ENCODE peak calls at places on chromosomes 7 and 10, in nine cellular contexts. One of them, this sample, is unnamed.

GRCh38 chr10:86753056-86753455 is 3.4 kb upstream of the BMPR1A start:
- DNase-seq in mesothelial cell of epicardium: no peak
- DNase-seq in HCT116: no peak
- DNase-seq in GM03348: no peak
- DNase-seq in effector memory CD4-positive, alpha-beta T cell: no peak
- DNase-seq in NCI-H146: no peak
- DNase-seq in activated CD4-positive, alpha-beta T cell treated with anti-CD3 and anti-CD28 coated beads, Interleukin-2, amount 50 U/mL, for 4 hours: no peak
- DNase-seq in endothelial cell: no peak
- DNase-seq in T-helper 17 cell: no peak
- DNase-seq in this sample: no peak

GRCh38 chr7:128915841-128916642 is 5.5 kb upstream of the KCP start:
- DNase-seq in mesothelial cell of epicardium: no peak
- DNase-seq in HCT116: no peak
- DNase-seq in GM03348: no peak
- DNase-seq in effector memory CD4-positive, alpha-beta T cell: no peak
- DNase-seq in NCI-H146: no peak
- DNase-seq in activated CD4-positive, alpha-beta T cell treated with anti-CD3 and anti-CD28 coated beads, Interleukin-2, amount 50 U/mL, for 4 hours: no peak
- DNase-seq in endothelial cell: no peak
- DNase-seq in T-helper 17 cell: no peak
- DNase-seq in this sample: no peak

GRCh38 chr10:131586958-131587357 is 275.4 kb upstream of the TCERG1L start:
- DNase-seq in mesothelial cell of epicardium: no peak
- DNase-seq in HCT116: no peak
- DNase-seq in GM03348: no peak
- DNase-seq in effector memory CD4-positive, alpha-beta T cell: no peak
- DNase-seq in NCI-H146: no peak
- DNase-seq in activated CD4-positive, alpha-beta T cell treated with anti-CD3 and anti-CD28 coated beads, Interleukin-2, amount 50 U/mL, for 4 hours: no peak
- DNase-seq in endothelial cell: no peak
- DNase-seq in T-helper 17 cell: no peak
- DNase-seq in this sample: no peak

GRCh38 chr7:66847879-66848810 is 72.9 kb upstream of the TMEM248 start:
- DNase-seq in mesothelial cell of epicardium: no peak
- DNase-seq in HCT116: no peak
- DNase-seq in GM03348: peak
- DNase-seq in effector memory CD4-positive, alpha-beta T cell: no peak
- DNase-seq in NCI-H146: peak
- DNase-seq in activated CD4-positive, alpha-beta T cell treated with anti-CD3 and anti-CD28 coated beads, Interleukin-2, amount 50 U/mL, for 4 hours: no peak
- DNase-seq in endothelial cell: no peak
- DNase-seq in T-helper 17 cell: no peak
- DNase-seq in this sample: no peak

GRCh38 chr7:107118109-107118900 is 50.5 kb upstream of the HBP1 start:
- DNase-seq in mesothelial cell of epicardium: no peak
- DNase-seq in HCT116: no peak
- DNase-seq in GM03348: no peak
- DNase-seq in effector memory CD4-positive, alpha-beta T cell: no peak
- DNase-seq in NCI-H146: no peak
- DNase-seq in activated CD4-positive, alpha-beta T cell treated with anti-CD3 and anti-CD28 coated beads, Interleukin-2, amount 50 U/mL, for 4 hours: no peak
- DNase-seq in endothelial cell: no peak
- DNase-seq in T-helper 17 cell: no peak
- DNase-seq in this sample: no peak

GRCh38 chr7:48118041-48118440 is 29.0 kb downstream of the UPP1 start:
- DNase-seq in mesothelial cell of epicardium: no peak
- DNase-seq in HCT116: no peak
- DNase-seq in GM03348: no peak
- DNase-seq in effector memory CD4-positive, alpha-beta T cell: no peak
- DNase-seq in NCI-H146: no peak
- DNase-seq in activated CD4-positive, alpha-beta T cell treated with anti-CD3 and anti-CD28 coated beads, Interleukin-2, amount 50 U/mL, for 4 hours: no peak
- DNase-seq in endothelial cell: no peak
- DNase-seq in T-helper 17 cell: no peak
- DNase-seq in this sample: no peak

GRCh38 chr10:110610308-110610774 is 33.8 kb upstream of the RBM20 start:
- DNase-seq in mesothelial cell of epicardium: no peak
- DNase-seq in HCT116: peak
- DNase-seq in GM03348: peak
- DNase-seq in effector memory CD4-positive, alpha-beta T cell: peak
- DNase-seq in NCI-H146: peak
- DNase-seq in activated CD4-positive, alpha-beta T cell treated with anti-CD3 and anti-CD28 coated beads, Interleukin-2, amount 50 U/mL, for 4 hours: peak
- DNase-seq in endothelial cell: peak
- DNase-seq in T-helper 17 cell: no peak
- DNase-seq in this sample: no peak

GRCh38 chr7:90266808-90267207 is 21.8 kb downstream of the CFAP69 start:
- DNase-seq in mesothelial cell of epicardium: no peak
- DNase-seq in HCT116: no peak
- DNase-seq in GM03348: peak
- DNase-seq in effector memory CD4-positive, alpha-beta T cell: no peak
- DNase-seq in NCI-H146: no peak
- DNase-seq in activated CD4-positive, alpha-beta T cell treated with anti-CD3 and anti-CD28 coated beads, Interleukin-2, amount 50 U/mL, for 4 hours: no peak
- DNase-seq in endothelial cell: no peak
- DNase-seq in T-helper 17 cell: no peak
- DNase-seq in this sample: no peak

GRCh38 chr7:84083846-84084245 is 110.7 kb downstream of the SEMA3A start:
- DNase-seq in mesothelial cell of epicardium: no peak
- DNase-seq in HCT116: no peak
- DNase-seq in GM03348: no peak
- DNase-seq in effector memory CD4-positive, alpha-beta T cell: no peak
- DNase-seq in NCI-H146: no peak
- DNase-seq in activated CD4-positive, alpha-beta T cell treated with anti-CD3 and anti-CD28 coated beads, Interleukin-2, amount 50 U/mL, for 4 hours: no peak
- DNase-seq in endothelial cell: no peak
- DNase-seq in T-helper 17 cell: no peak
- DNase-seq in this sample: no peak

GRCh38 chr7:103025341-103025740 is 49.3 kb downstream of the FBXL13 start:
- DNase-seq in mesothelial cell of epicardium: no peak
- DNase-seq in HCT116: no peak
- DNase-seq in GM03348: no peak
- DNase-seq in effector memory CD4-positive, alpha-beta T cell: no peak
- DNase-seq in NCI-H146: no peak
- DNase-seq in activated CD4-positive, alpha-beta T cell treated with anti-CD3 and anti-CD28 coated beads, Interleukin-2, amount 50 U/mL, for 4 hours: no peak
- DNase-seq in endothelial cell: no peak
- DNase-seq in T-helper 17 cell: no peak
- DNase-seq in this sample: no peak

GRCh38 chr7:37117261-37117660 is 331.4 kb downstream of the ELMO1 start:
- DNase-seq in mesothelial cell of epicardium: no peak
- DNase-seq in HCT116: no peak
- DNase-seq in GM03348: no peak
- DNase-seq in effector memory CD4-positive, alpha-beta T cell: no peak
- DNase-seq in NCI-H146: no peak
- DNase-seq in activated CD4-positive, alpha-beta T cell treated with anti-CD3 and anti-CD28 coated beads, Interleukin-2, amount 50 U/mL, for 4 hours: no peak
- DNase-seq in endothelial cell: no peak
- DNase-seq in T-helper 17 cell: no peak
- DNase-seq in this sample: no peak

GRCh38 chr7:31077484-31078362 is 25.6 kb downstream of the ADCYAP1R1 start:
- DNase-seq in mesothelial cell of epicardium: no peak
- DNase-seq in HCT116: no peak
- DNase-seq in GM03348: no peak
- DNase-seq in effector memory CD4-positive, alpha-beta T cell: no peak
- DNase-seq in NCI-H146: no peak
- DNase-seq in activated CD4-positive, alpha-beta T cell treated with anti-CD3 and anti-CD28 coated beads, Interleukin-2, amount 50 U/mL, for 4 hours: no peak
- DNase-seq in endothelial cell: no peak
- DNase-seq in T-helper 17 cell: no peak
- DNase-seq in this sample: no peak

GRCh38 chr7:47479821-47480575 is 101.9 kb downstream of the TNS3 start:
- DNase-seq in mesothelial cell of epicardium: no peak
- DNase-seq in HCT116: no peak
- DNase-seq in GM03348: no peak
- DNase-seq in effector memory CD4-positive, alpha-beta T cell: no peak
- DNase-seq in NCI-H146: peak
- DNase-seq in activated CD4-positive, alpha-beta T cell treated with anti-CD3 and anti-CD28 coated beads, Interleukin-2, amount 50 U/mL, for 4 hours: no peak
- DNase-seq in endothelial cell: no peak
- DNase-seq in T-helper 17 cell: no peak
- DNase-seq in this sample: no peak

GRCh38 chr7:157271991-157272324 is 64.8 kb upstream of the DNAJB6 start:
- DNase-seq in mesothelial cell of epicardium: no peak
- DNase-seq in HCT116: no peak
- DNase-seq in GM03348: peak
- DNase-seq in effector memory CD4-positive, alpha-beta T cell: no peak
- DNase-seq in NCI-H146: no peak
- DNase-seq in activated CD4-positive, alpha-beta T cell treated with anti-CD3 and anti-CD28 coated beads, Interleukin-2, amount 50 U/mL, for 4 hours: no peak
- DNase-seq in endothelial cell: no peak
- DNase-seq in T-helper 17 cell: no peak
- DNase-seq in this sample: peak

GRCh38 chr7:117041822-117042221 is 88.5 kb downstream of the ST7 start:
- DNase-seq in mesothelial cell of epicardium: no peak
- DNase-seq in HCT116: no peak
- DNase-seq in GM03348: no peak
- DNase-seq in effector memory CD4-positive, alpha-beta T cell: no peak
- DNase-seq in NCI-H146: no peak
- DNase-seq in activated CD4-positive, alpha-beta T cell treated with anti-CD3 and anti-CD28 coated beads, Interleukin-2, amount 50 U/mL, for 4 hours: no peak
- DNase-seq in endothelial cell: no peak
- DNase-seq in T-helper 17 cell: no peak
- DNase-seq in this sample: no peak

GRCh38 chr7:122984021-122984420 is 11.5 kb downstream of the TAS2R16 start:
- DNase-seq in mesothelial cell of epicardium: no peak
- DNase-seq in HCT116: no peak
- DNase-seq in GM03348: no peak
- DNase-seq in effector memory CD4-positive, alpha-beta T cell: no peak
- DNase-seq in NCI-H146: no peak
- DNase-seq in activated CD4-positive, alpha-beta T cell treated with anti-CD3 and anti-CD28 coated beads, Interleukin-2, amount 50 U/mL, for 4 hours: no peak
- DNase-seq in endothelial cell: no peak
- DNase-seq in T-helper 17 cell: no peak
- DNase-seq in this sample: no peak

GRCh38 chr7:110944966-110945644 is 145.8 kb upstream of the LRRN3 start:
- DNase-seq in mesothelial cell of epicardium: no peak
- DNase-seq in HCT116: no peak
- DNase-seq in GM03348: no peak
- DNase-seq in effector memory CD4-positive, alpha-beta T cell: no peak
- DNase-seq in NCI-H146: no peak
- DNase-seq in activated CD4-positive, alpha-beta T cell treated with anti-CD3 and anti-CD28 coated beads, Interleukin-2, amount 50 U/mL, for 4 hours: no peak
- DNase-seq in endothelial cell: no peak
- DNase-seq in T-helper 17 cell: no peak
- DNase-seq in this sample: no peak

GRCh38 chr10:131204406-131205152 is 106.9 kb downstream of the TCERG1L start:
- DNase-seq in mesothelial cell of epicardium: no peak
- DNase-seq in HCT116: no peak
- DNase-seq in GM03348: no peak
- DNase-seq in effector memory CD4-positive, alpha-beta T cell: no peak
- DNase-seq in NCI-H146: no peak
- DNase-seq in activated CD4-positive, alpha-beta T cell treated with anti-CD3 and anti-CD28 coated beads, Interleukin-2, amount 50 U/mL, for 4 hours: no peak
- DNase-seq in endothelial cell: no peak
- DNase-seq in T-helper 17 cell: no peak
- DNase-seq in this sample: peak

GRCh38 chr7:27130540-27131389 is at the start of gene HOXA4:
- DNase-seq in mesothelial cell of epicardium: peak
- DNase-seq in HCT116: no peak
- DNase-seq in GM03348: peak
- DNase-seq in effector memory CD4-positive, alpha-beta T cell: peak
- DNase-seq in NCI-H146: no peak
- DNase-seq in activated CD4-positive, alpha-beta T cell treated with anti-CD3 and anti-CD28 coated beads, Interleukin-2, amount 50 U/mL, for 4 hours: peak
- DNase-seq in endothelial cell: peak
- DNase-seq in T-helper 17 cell: peak
- DNase-seq in this sample: peak

GRCh38 chr7:95861041-95861440 is 88.7 kb downstream of the DYNC1I1 start:
- DNase-seq in mesothelial cell of epicardium: no peak
- DNase-seq in HCT116: no peak
- DNase-seq in GM03348: peak
- DNase-seq in effector memory CD4-positive, alpha-beta T cell: no peak
- DNase-seq in NCI-H146: no peak
- DNase-seq in activated CD4-positive, alpha-beta T cell treated with anti-CD3 and anti-CD28 coated beads, Interleukin-2, amount 50 U/mL, for 4 hours: no peak
- DNase-seq in endothelial cell: no peak
- DNase-seq in T-helper 17 cell: no peak
- DNase-seq in this sample: no peak

GRCh38 chr10:74706966-74707365 is 119.4 kb upstream of the KAT6B start:
- DNase-seq in mesothelial cell of epicardium: no peak
- DNase-seq in HCT116: no peak
- DNase-seq in GM03348: no peak
- DNase-seq in effector memory CD4-positive, alpha-beta T cell: no peak
- DNase-seq in NCI-H146: no peak
- DNase-seq in activated CD4-positive, alpha-beta T cell treated with anti-CD3 and anti-CD28 coated beads, Interleukin-2, amount 50 U/mL, for 4 hours: no peak
- DNase-seq in endothelial cell: no peak
- DNase-seq in T-helper 17 cell: no peak
- DNase-seq in this sample: no peak

GRCh38 chr7:40298421-40298820 is 163.6 kb downstream of the SUGCT start:
- DNase-seq in mesothelial cell of epicardium: no peak
- DNase-seq in HCT116: no peak
- DNase-seq in GM03348: peak
- DNase-seq in effector memory CD4-positive, alpha-beta T cell: no peak
- DNase-seq in NCI-H146: no peak
- DNase-seq in activated CD4-positive, alpha-beta T cell treated with anti-CD3 and anti-CD28 coated beads, Interleukin-2, amount 50 U/mL, for 4 hours: no peak
- DNase-seq in endothelial cell: no peak
- DNase-seq in T-helper 17 cell: no peak
- DNase-seq in this sample: no peak

GRCh38 chr10:49286686-49287085 is 12.3 kb upstream of the C10orf71 start:
- DNase-seq in mesothelial cell of epicardium: no peak
- DNase-seq in HCT116: no peak
- DNase-seq in GM03348: no peak
- DNase-seq in effector memory CD4-positive, alpha-beta T cell: no peak
- DNase-seq in NCI-H146: no peak
- DNase-seq in activated CD4-positive, alpha-beta T cell treated with anti-CD3 and anti-CD28 coated beads, Interleukin-2, amount 50 U/mL, for 4 hours: no peak
- DNase-seq in endothelial cell: no peak
- DNase-seq in T-helper 17 cell: no peak
- DNase-seq in this sample: peak

GRCh38 chr10:62373639-62373994 is 552 bp upstream of the ZNF365 start:
- DNase-seq in mesothelial cell of epicardium: no peak
- DNase-seq in HCT116: no peak
- DNase-seq in GM03348: no peak
- DNase-seq in effector memory CD4-positive, alpha-beta T cell: no peak
- DNase-seq in NCI-H146: no peak
- DNase-seq in activated CD4-positive, alpha-beta T cell treated with anti-CD3 and anti-CD28 coated beads, Interleukin-2, amount 50 U/mL, for 4 hours: no peak
- DNase-seq in endothelial cell: no peak
- DNase-seq in T-helper 17 cell: no peak
- DNase-seq in this sample: no peak

GRCh38 chr7:123367508-123368122 is 166.8 kb downstream of the IQUB start:
- DNase-seq in mesothelial cell of epicardium: no peak
- DNase-seq in HCT116: peak
- DNase-seq in GM03348: peak
- DNase-seq in effector memory CD4-positive, alpha-beta T cell: no peak
- DNase-seq in NCI-H146: peak
- DNase-seq in activated CD4-positive, alpha-beta T cell treated with anti-CD3 and anti-CD28 coated beads, Interleukin-2, amount 50 U/mL, for 4 hours: no peak
- DNase-seq in endothelial cell: peak
- DNase-seq in T-helper 17 cell: no peak
- DNase-seq in this sample: no peak

GRCh38 chr10:79066460-79067240 is 2.1 kb upstream of the ZMIZ1 start:
- DNase-seq in mesothelial cell of epicardium: no peak
- DNase-seq in HCT116: no peak
- DNase-seq in GM03348: peak
- DNase-seq in effector memory CD4-positive, alpha-beta T cell: no peak
- DNase-seq in NCI-H146: peak
- DNase-seq in activated CD4-positive, alpha-beta T cell treated with anti-CD3 and anti-CD28 coated beads, Interleukin-2, amount 50 U/mL, for 4 hours: no peak
- DNase-seq in endothelial cell: peak
- DNase-seq in T-helper 17 cell: no peak
- DNase-seq in this sample: no peak

GRCh38 chr10:44981172-44982113 is 2.8 kb upstream of the DEPP1 start:
- DNase-seq in mesothelial cell of epicardium: no peak
- DNase-seq in HCT116: peak
- DNase-seq in GM03348: peak
- DNase-seq in effector memory CD4-positive, alpha-beta T cell: no peak
- DNase-seq in NCI-H146: no peak
- DNase-seq in activated CD4-positive, alpha-beta T cell treated with anti-CD3 and anti-CD28 coated beads, Interleukin-2, amount 50 U/mL, for 4 hours: no peak
- DNase-seq in endothelial cell: no peak
- DNase-seq in T-helper 17 cell: no peak
- DNase-seq in this sample: no peak

GRCh38 chr7:149883452-149883861 is 9.7 kb downstream of the ATP6V0E2 start:
- DNase-seq in mesothelial cell of epicardium: no peak
- DNase-seq in HCT116: peak
- DNase-seq in GM03348: peak
- DNase-seq in effector memory CD4-positive, alpha-beta T cell: no peak
- DNase-seq in NCI-H146: peak
- DNase-seq in activated CD4-positive, alpha-beta T cell treated with anti-CD3 and anti-CD28 coated beads, Interleukin-2, amount 50 U/mL, for 4 hours: peak
- DNase-seq in endothelial cell: peak
- DNase-seq in T-helper 17 cell: no peak
- DNase-seq in this sample: peak

GRCh38 chr10:80580811-80581468 is 43.2 kb downstream of the SH2D4B start:
- DNase-seq in mesothelial cell of epicardium: no peak
- DNase-seq in HCT116: no peak
- DNase-seq in GM03348: no peak
- DNase-seq in effector memory CD4-positive, alpha-beta T cell: no peak
- DNase-seq in NCI-H146: no peak
- DNase-seq in activated CD4-positive, alpha-beta T cell treated with anti-CD3 and anti-CD28 coated beads, Interleukin-2, amount 50 U/mL, for 4 hours: no peak
- DNase-seq in endothelial cell: no peak
- DNase-seq in T-helper 17 cell: no peak
- DNase-seq in this sample: no peak

GRCh38 chr7:53500076-53500475 is 464.6 kb downstream of the POM121L12 start:
- DNase-seq in mesothelial cell of epicardium: no peak
- DNase-seq in HCT116: no peak
- DNase-seq in GM03348: no peak
- DNase-seq in effector memory CD4-positive, alpha-beta T cell: no peak
- DNase-seq in NCI-H146: no peak
- DNase-seq in activated CD4-positive, alpha-beta T cell treated with anti-CD3 and anti-CD28 coated beads, Interleukin-2, amount 50 U/mL, for 4 hours: no peak
- DNase-seq in endothelial cell: no peak
- DNase-seq in T-helper 17 cell: no peak
- DNase-seq in this sample: no peak